ENCODE peak calls at places on chromosomes 7 and 10, in nine cellular contexts. H, F, V, R, S, D, J, Y and Q are unnamed samples.

GRCh38 chr7:104973227-104973626 is 40.8 kb upstream of the KMT2E start:
- DNase-seq in H (no peak), F (no peak), V (no peak), R (no peak), S (no peak), D (no peak), J (no peak), Y (no peak), Q (no peak)

GRCh38 chr10:51653025-51653424 is 46.4 kb downstream of the CSTF2T start:
- DNase-seq in H (no peak), F (no peak), V (no peak), R (no peak), S (no peak), D (no peak), J (no peak), Y (no peak), Q (no peak)

GRCh38 chr7:34973400-34973760 is 63.9 kb downstream of the DPY19L1 start:
- DNase-seq in H (no peak), F (no peak), V (no peak), R (no peak), S (no peak), D (no peak), J (no peak), Y (no peak), Q (no peak)

GRCh38 chr10:119734396-119735332 is 8.8 kb downstream of the INPP5F start:
- DNase-seq in H (no peak), F (no peak), V (no peak), R (no peak), S (no peak), D (no peak), J (no peak), Y (no peak), Q (no peak)

GRCh38 chr7:32285698-32286097 is 204.5 kb downstream of the LSM5 start:
- DNase-seq in H (no peak), F (no peak), V (no peak), R (no peak), S (no peak), D (no peak), J (no peak), Y (no peak), Q (no peak)

GRCh38 chr10:102718220-102718619 is 3.8 kb downstream of the SFXN2 start:
- DNase-seq in H (no peak), F (peak), V (no peak), R (no peak), S (no peak), D (no peak), J (no peak), Y (peak), Q (no peak)

GRCh38 chr10:72794260-72794659 is 99.3 kb upstream of the OIT3 start:
- DNase-seq in H (no peak), F (no peak), V (no peak), R (no peak), S (no peak), D (no peak), J (no peak), Y (no peak), Q (no peak)

GRCh38 chr7:81140206-81140605 is 221.4 kb upstream of the SEMA3C start:
- DNase-seq in H (no peak), F (no peak), V (no peak), R (no peak), S (no peak), D (no peak), J (no peak), Y (no peak), Q (no peak)

GRCh38 chr7:92159-92767 is 100.1 kb upstream of the FAM20C start:
- DNase-seq in H (no peak), F (peak), V (no peak), R (no peak), S (no peak), D (no peak), J (no peak), Y (no peak), Q (no peak)

GRCh38 chr10:52486840-52487611 is 172.9 kb downstream of the DKK1 start:
- DNase-seq in H (no peak), F (no peak), V (no peak), R (no peak), S (no peak), D (no peak), J (no peak), Y (no peak), Q (no peak)

GRCh38 chr7:48710995-48711394 is 213.4 kb upstream of the CDC14C start:
- DNase-seq in H (no peak), F (no peak), V (no peak), R (no peak), S (no peak), D (no peak), J (no peak), Y (no peak), Q (no peak)

GRCh38 chr10:66925896-66926719 is at the start of gene LRRTM3:
- DNase-seq in H (no peak), F (peak), V (peak), R (peak), S (peak), D (peak), J (no peak), Y (peak), Q (no peak)

GRCh38 chr10:117514971-117515370 is 27.6 kb upstream of the EMX2 start:
- DNase-seq in H (no peak), F (peak), V (no peak), R (no peak), S (no peak), D (no peak), J (no peak), Y (no peak), Q (no peak)

GRCh38 chr7:115015619-115016018 is 93.7 kb downstream of the MDFIC start:
- DNase-seq in H (no peak), F (no peak), V (no peak), R (no peak), S (no peak), D (no peak), J (no peak), Y (no peak), Q (no peak)

DNA sequence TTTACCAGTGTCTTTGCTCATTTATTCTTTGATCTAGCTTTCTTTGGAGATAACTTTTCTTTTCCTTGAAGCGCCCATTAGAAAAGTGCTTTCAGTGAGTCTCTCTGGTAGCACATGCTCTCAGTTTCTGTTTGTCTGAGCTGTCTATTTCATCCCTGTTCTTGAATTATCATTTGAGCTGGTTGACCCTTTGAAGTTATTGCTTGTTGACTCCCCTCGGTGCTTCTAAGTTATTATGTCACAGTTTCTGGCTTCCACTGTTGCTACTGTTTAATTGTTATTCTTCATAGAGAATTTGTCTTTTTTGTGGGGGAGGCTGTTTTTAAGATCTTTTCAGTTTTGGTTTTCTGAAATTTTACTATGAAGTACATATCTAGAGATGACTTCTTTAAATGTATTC is 11.4 kb upstream of the PRF1 start:
- DNase-seq in H (no peak), F (no peak), V (no peak), R (no peak), S (no peak), D (no peak), J (no peak), Y (no peak), Q (no peak)
- TF ChIP-seq CTCF in H (no peak), F (no peak), V (no peak), R (no peak), S (no peak), D (no peak), J (no peak), Y (no peak), Q (no peak)

DNA sequence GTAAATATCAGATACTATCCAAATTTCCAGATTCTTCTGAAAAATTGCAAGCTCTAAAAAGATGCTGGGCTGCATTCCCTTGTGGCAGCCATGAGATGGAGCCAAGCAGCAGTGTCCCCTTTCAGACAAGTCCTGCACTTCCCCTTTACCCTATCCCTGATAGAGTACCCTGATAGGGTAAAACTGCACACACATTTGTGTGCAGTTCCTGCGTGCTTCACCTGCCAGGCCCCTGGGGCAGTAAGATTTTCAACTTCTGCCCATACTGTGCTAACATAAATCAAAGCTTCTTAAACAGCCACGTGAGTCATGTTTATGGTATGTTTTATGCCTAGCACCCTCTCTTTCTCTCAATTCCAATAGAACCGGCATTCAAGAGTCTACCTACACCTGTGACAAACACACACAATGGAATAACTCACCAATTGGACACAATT is 52.2 kb downstream of the IFIT5 start:
- DNase-seq in H (no peak), F (peak), V (no peak), R (no peak), S (no peak), D (no peak), J (no peak), Y (no peak), Q (no peak)
- TF ChIP-seq CTCF in H (no peak), F (peak), V (no peak), R (peak), S (peak), D (no peak), J (peak), Y (no peak), Q (no peak)

GRCh38 chr10:61478621-61479312 is 25.6 kb upstream of the TMEM26 start:
- DNase-seq in H (no peak), F (no peak), V (no peak), R (no peak), S (no peak), D (no peak), J (no peak), Y (no peak), Q (no peak)
- TF ChIP-seq CTCF in H (no peak), F (peak), V (no peak), R (no peak), S (no peak), D (no peak), J (no peak), Y (no peak), Q (no peak)

DNA sequence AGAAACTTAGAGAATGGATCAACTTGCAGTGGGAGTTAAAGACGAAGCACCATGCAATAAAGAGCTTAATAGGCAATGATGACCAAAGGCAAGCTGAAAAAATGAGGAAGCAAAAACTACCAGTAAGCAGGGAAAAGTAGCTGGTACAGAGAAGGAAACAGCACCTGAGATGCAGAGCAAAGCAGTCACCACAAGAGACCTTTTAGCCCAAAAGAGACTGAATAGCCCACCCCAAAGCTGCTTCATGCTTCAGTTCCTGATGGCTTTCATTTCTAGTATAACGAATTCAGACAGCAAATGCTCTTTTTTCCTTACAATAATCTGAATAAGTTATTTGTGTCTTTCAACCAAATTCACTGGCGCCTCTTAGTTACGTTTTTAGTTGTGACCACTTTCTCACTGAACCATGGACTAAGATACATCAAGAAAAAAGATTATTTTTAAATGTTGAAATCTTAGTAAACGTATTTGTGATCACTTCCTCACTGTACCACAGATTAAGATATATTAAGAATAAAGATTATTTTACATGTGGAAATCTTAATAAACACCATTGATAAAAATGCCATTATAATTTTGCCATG is 76.0 kb downstream of the USP6NL start:
- DNase-seq in H (no peak), F (no peak), V (no peak), R (no peak), S (no peak), D (no peak), J (no peak), Y (no peak), Q (no peak)
- TF ChIP-seq CTCF in H (no peak), F (no peak), V (no peak), R (no peak), S (no peak), D (no peak), J (no peak), Y (no peak), Q (no peak)

GRCh38 chr10:34116220-34116623 is 698.9 kb downstream of the PARD3 start:
- DNase-seq in H (no peak), F (no peak), V (no peak), R (no peak), S (no peak), D (no peak), J (no peak), Y (no peak), Q (no peak)
- TF ChIP-seq CTCF in H (no peak), F (peak), V (no peak), R (no peak), S (no peak), D (no peak), J (no peak), Y (no peak), Q (no peak)